ENCODE peak calls at places on chromosomes 16 and 17, in ten cellular contexts. M, N, R, G, Y, T, P, D, S and B are unnamed samples.
A peak's percentile ranks its signal among the peaks of the same experiment; 100 is the strongest.

GRCh38 chr16:1727651-1728624 is 21.9 kb downstream of the MAPK8IP3 start:
- DNase-seq in R (no peak), P (no peak), D (no peak), Y (no peak), T (peak; percentile 82), G (no peak), S (no peak), M (no peak), N (no peak), B (no peak)

GRCh38 chr17:44956076-44956475 is 8.5 kb upstream of the KIF18B start:
- DNase-seq in M (no peak), G (no peak), P (no peak), T (no peak), N (peak; percentile 5), R (no peak), S (no peak), Y (no peak), D (no peak), B (no peak)

GRCh38 chr16:54927125-54928015 is 3.3 kb upstream of the IRX5 start:
- DNase-seq in P (no peak), N (no peak), T (no peak), Y (no peak), M (no peak), D (no peak), R (peak; percentile 22), S (no peak), G (no peak), B (peak; percentile 29)

GRCh38 chr17:37816951-37817350 is 72.1 kb upstream of the HNF1B start:
- DNase-seq in T (no peak), N (no peak), D (no peak), R (no peak), P (no peak), M (no peak), G (peak; percentile 27), S (no peak), Y (no peak), B (no peak)

GRCh38 chr17:36714789-36715188 is 113.4 kb downstream of the MRM1 start:
- DNase-seq in D (no peak), M (no peak), R (no peak), P (no peak), S (no peak), T (no peak), N (no peak), G (no peak), Y (no peak), B (no peak)

GRCh38 chr17:57284984-57285646 is 28.8 kb downstream of the MSI2 start:
- DNase-seq in P (no peak), Y (peak; percentile 72), G (no peak), D (no peak), S (no peak), T (no peak), N (no peak), M (no peak), R (peak; percentile 75), B (no peak)

GRCh38 chr17:73787721-73788051 is 143.4 kb upstream of the SDK2 start:
- DNase-seq in D (no peak), T (no peak), P (no peak), M (no peak), S (no peak), Y (no peak), N (no peak), R (no peak), G (no peak), B (no peak)

GRCh38 chr17:42339221-42339620 is 49.0 kb downstream of the STAT3 start:
- DNase-seq in R (no peak), D (no peak), M (no peak), S (no peak), T (no peak), G (no peak), P (no peak), N (no peak), Y (no peak), B (no peak)

GRCh38 chr17:64236827-64237403 is 26.1 kb downstream of the TEX2 start:
- DNase-seq in M (no peak), G (no peak), D (peak; percentile 44), N (no peak), R (no peak), S (no peak), T (no peak), P (peak; percentile 36), Y (no peak), B (no peak)

GRCh38 chr16:67247698-67248400 is 568 bp upstream of the FHOD1 start:
- DNase-seq in T (no peak), N (peak; percentile 22), S (no peak), D (no peak), P (no peak), R (no peak), G (no peak), Y (no peak), M (peak; percentile 6), B (no peak)

GRCh38 chr16:86509759-86510464 is 415 bp upstream of the FOXF1 start:
- DNase-seq in G (no peak), S (no peak), P (peak; percentile 62), N (no peak), M (no peak), Y (peak; percentile 50), T (peak; percentile 89), R (no peak), D (no peak), B (no peak)

GRCh38 chr17:70776446-70776845 is 607.1 kb downstream of the KCNJ2 start:
- DNase-seq in D (no peak), P (no peak), Y (no peak), S (no peak), M (no peak), T (no peak), N (no peak), G (no peak), R (no peak), B (no peak)

GRCh38 chr16:56953006-56953405 is 8.7 kb upstream of the CETP start:
- DNase-seq in N (no peak), D (no peak), G (no peak), T (no peak), R (no peak), Y (peak; percentile 21), P (no peak), S (no peak), M (no peak), B (no peak)

GRCh38 chr16:340370-341091 is 12.0 kb downstream of the AXIN1 start:
- DNase-seq in T (no peak), P (no peak), D (no peak), N (no peak), R (no peak), S (no peak), M (no peak), Y (no peak), G (no peak), B (no peak)

GRCh38 chr16:30566531-30566930 is 5.0 kb downstream of the ZNF688 start:
- DNase-seq in D (no peak), P (no peak), R (no peak), M (no peak), Y (no peak), T (no peak), N (no peak), S (no peak), G (no peak), B (no peak)

GRCh38 chr17:66711403-66711802 is 123.5 kb upstream of the CACNG5 start:
- DNase-seq in T (no peak), R (no peak), Y (no peak), N (no peak), P (no peak), M (no peak), G (no peak), D (no peak), S (no peak), B (no peak)
- TF ChIP-seq POLR2A in T (no peak), R (no peak), Y (no peak), N (no peak), P (no peak), M (no peak), G (no peak), D (no peak), S (no peak), B (no peak)

GRCh38 chr17:74873036-74873873 is 461 bp upstream of the FDXR start:
- DNase-seq in R (peak; percentile 100), M (peak; percentile 99), P (peak; percentile 100), S (peak; percentile 100), G (peak; percentile 100), D (peak; percentile 100), N (peak; percentile 99), T (peak; percentile 99), Y (peak; percentile 100), B (peak; percentile 100)
- TF ChIP-seq POLR2A in R (peak; percentile 95), M (peak; percentile 96), P (peak; percentile 88), S (no peak), G (peak; percentile 95), D (peak; percentile 96), N (peak; percentile 93), T (peak; percentile 97), Y (peak; percentile 96), B (peak; percentile 98)

DNA sequence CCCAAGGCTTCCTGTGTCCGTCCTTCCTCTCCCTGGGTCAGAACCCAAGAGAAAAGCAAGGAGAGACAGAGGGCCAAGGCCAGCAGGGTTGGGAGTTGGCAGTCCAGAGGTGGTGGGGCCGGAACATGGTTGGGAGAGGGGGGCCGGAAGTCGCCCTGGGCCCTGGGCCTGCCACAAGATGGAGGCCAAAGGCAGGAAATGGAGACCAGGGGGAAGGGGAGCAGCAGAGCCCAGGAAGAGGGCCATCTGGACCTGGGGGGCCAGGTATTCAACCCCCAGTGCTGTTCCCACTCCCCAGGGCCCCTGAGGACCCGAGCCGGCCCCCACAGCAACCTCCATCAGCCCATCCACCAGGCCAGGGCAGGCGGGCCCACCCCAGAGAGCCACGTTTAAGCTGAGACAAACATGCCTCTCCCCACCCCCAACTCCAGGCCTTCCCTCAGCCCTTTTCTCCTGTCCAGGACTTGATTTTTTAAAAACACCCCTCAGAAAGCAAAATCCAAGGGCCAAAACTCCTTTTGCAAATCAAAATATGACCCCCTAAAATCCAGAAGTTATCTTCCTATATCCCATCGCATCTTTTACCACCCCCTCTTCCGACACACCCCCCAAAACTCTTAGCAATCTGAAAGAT is 4.4 kb upstream of the BCL6B start:
- DNase-seq in R (no peak), T (peak; percentile 82), Y (peak; percentile 88), G (no peak), S (no peak), P (no peak), N (no peak), M (peak; percentile 86), D (no peak), B (no peak)
- TF ChIP-seq POLR2A in R (no peak), T (peak; percentile 24), Y (peak; percentile 80), G (no peak), S (no peak), P (peak; percentile 15), N (no peak), M (peak; percentile 19), D (no peak), B (no peak)

DNA sequence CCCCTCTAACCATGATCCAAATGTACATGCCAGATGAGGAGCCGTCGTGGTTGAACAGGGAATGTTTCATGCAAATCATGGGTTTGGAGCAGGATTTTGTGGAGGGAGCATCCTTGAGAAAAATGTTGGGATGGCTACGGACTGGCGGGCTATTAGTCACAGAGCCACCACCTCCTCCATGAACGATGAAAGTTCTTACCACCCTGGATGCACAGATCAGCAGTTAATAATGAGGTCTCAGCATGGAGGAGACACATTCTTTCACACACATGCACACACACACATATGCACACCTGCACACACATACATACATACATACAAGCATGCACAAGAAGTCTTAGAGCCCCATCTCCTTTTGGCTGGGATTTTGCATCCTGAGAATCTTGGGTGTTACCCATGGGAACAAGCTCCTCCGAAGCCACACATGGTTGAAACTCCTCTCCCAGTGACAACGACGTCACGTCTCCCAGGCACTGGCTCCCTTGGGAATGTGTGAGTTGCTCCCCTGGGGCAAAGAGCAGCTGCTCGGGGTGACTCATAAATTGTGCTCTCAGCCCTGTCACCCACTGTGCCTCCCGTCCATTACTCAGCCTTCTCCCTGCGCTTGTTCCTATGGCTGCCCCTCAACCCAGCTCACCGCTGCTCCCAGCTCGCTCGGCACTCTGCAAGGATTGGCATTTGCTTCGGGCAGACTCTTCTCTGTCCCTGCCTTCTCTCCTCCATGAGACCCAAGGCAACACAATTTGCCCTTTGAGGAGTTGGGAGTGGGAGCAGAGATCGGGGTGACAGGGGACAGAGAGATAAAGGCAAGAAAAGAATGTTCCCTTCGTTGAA is 344.6 kb downstream of the SOX9 start:
- DNase-seq in D (peak; percentile 98), G (no peak), N (no peak), M (peak; percentile 10), S (no peak), P (no peak), T (no peak), Y (no peak), R (no peak), B (no peak)
- TF ChIP-seq POLR2A in D (no peak), G (no peak), N (no peak), M (no peak), S (no peak), P (no peak), T (no peak), Y (no peak), R (no peak), B (no peak)